ENCODE peak calls at places on chromosomes 12 and 14, in eight cellular contexts. I is thoracic aorta, E is PC-3, T is heart right ventricle, Y is Peyer's patch, P is testis, A is H7, B is fibroblast of lung. O is an unnamed sample.
A peak's percentile ranks its signal among the peaks of the same experiment; 100 is the strongest.

GRCh38 chr12:76787689-76788088 is 23.8 kb downstream of the ZDHHC17 start:
- DNase-seq in I (no peak), E (no peak), T (no peak), Y (no peak), P (no peak), A (no peak), B (no peak), O (no peak)

GRCh38 chr12:75478395-75478794 is 2.2 kb upstream of the GLIPR1 start:
- DNase-seq in I (no peak), E (no peak), T (no peak), Y (peak; percentile 63), P (no peak), A (no peak), B (peak; percentile 60), O (no peak)

GRCh38 chr14:22556990-22557623 is 31.9 kb downstream of the DAD1 start:
- DNase-seq in I (no peak), E (peak; percentile 78), T (peak; percentile 85), Y (peak; percentile 84), P (peak; percentile 83), A (peak; percentile 96), B (peak; percentile 62), O (peak; percentile 75)

GRCh38 chr12:75951399-75952228 is 80.0 kb downstream of the PHLDA1 start:
- DNase-seq in I (no peak), E (peak; percentile 78), T (no peak), Y (no peak), P (no peak), A (no peak), B (peak; percentile 17), O (no peak)

GRCh38 chr12:9727813-9728212 is 5.1 kb downstream of the CLECL1 start:
- DNase-seq in I (no peak), E (no peak), T (no peak), Y (no peak), P (no peak), A (no peak), B (no peak), O (no peak)

GRCh38 chr14:106094654-106095189 is 568.3 kb downstream of the TMEM121 start:
- DNase-seq in I (no peak), E (no peak), T (no peak), Y (no peak), P (no peak), A (peak; percentile 3), B (no peak), O (peak; percentile 1)

GRCh38 chr14:102591372-102591943 is 991 bp upstream of the RCOR1 start:
- DNase-seq in I (no peak), E (no peak), T (peak; percentile 51), Y (peak; percentile 55), P (peak; percentile 74), A (peak; percentile 81), B (peak; percentile 22), O (peak; percentile 37)

GRCh38 chr14:105012171-105012985 is 8.5 kb downstream of the CDCA4 start:
- DNase-seq in I (no peak), E (no peak), T (no peak), Y (no peak), P (no peak), A (peak; percentile 63), B (no peak), O (peak; percentile 69)

GRCh38 chr14:36173161-36173560 is 3.4 kb downstream of the PTCSC3 start:
- DNase-seq in I (no peak), E (no peak), T (no peak), Y (no peak), P (no peak), A (no peak), B (peak; percentile 5), O (no peak)

GRCh38 chr14:65972891-65973290 is 513.3 kb upstream of the CCDC196 start:
- DNase-seq in I (no peak), E (no peak), T (no peak), Y (no peak), P (no peak), A (no peak), B (peak; percentile 76), O (no peak)

GRCh38 chr12:19639781-19640180 is 200.5 kb downstream of the AEBP2 start:
- DNase-seq in I (no peak), E (no peak), T (no peak), Y (no peak), P (no peak), A (no peak), B (no peak), O (no peak)

GRCh38 chr14:96195441-96196081 is 9.1 kb upstream of the BDKRB2 start:
- DNase-seq in I (no peak), E (no peak), T (no peak), Y (no peak), P (no peak), A (no peak), B (no peak), O (no peak)

GRCh38 chr12:4290011-4290790 is 16.6 kb downstream of the CCND2 start:
- DNase-seq in I (no peak), E (no peak), T (no peak), Y (no peak), P (no peak), A (peak; percentile 29), B (no peak), O (no peak)

GRCh38 chr12:127280393-127281275 is 986.3 kb upstream of the TMEM132C start:
- DNase-seq in I (no peak), E (no peak), T (no peak), Y (no peak), P (peak; percentile 82), A (peak; percentile 91), B (no peak), O (peak; percentile 45)

GRCh38 chr14:86779416-86779815 is 1213.6 kb downstream of the GALC start:
- DNase-seq in I (no peak), E (peak; percentile 76), T (no peak), Y (no peak), P (no peak), A (no peak), B (peak; percentile 47), O (no peak)

GRCh38 chr12:55675671-55676070 is 32.0 kb downstream of the ITGA7 start:
- DNase-seq in I (no peak), E (no peak), T (no peak), Y (no peak), P (no peak), A (no peak), B (no peak), O (no peak)

GRCh38 chr14:104178279-104178678 is 39.9 kb downstream of the KIF26A start:
- DNase-seq in I (no peak), E (peak; percentile 11), T (peak; percentile 64), Y (no peak), P (no peak), A (no peak), B (no peak), O (no peak)

GRCh38 chr14:36020120-36021029 is 156.1 kb downstream of the PTCSC3 start:
- DNase-seq in I (no peak), E (no peak), T (no peak), Y (no peak), P (no peak), A (no peak), B (no peak), O (no peak)

GRCh38 chr12:69986109-69986508 is 161.1 kb downstream of the MYRFL start:
- DNase-seq in I (no peak), E (no peak), T (no peak), Y (no peak), P (no peak), A (no peak), B (no peak), O (no peak)

GRCh38 chr14:34460841-34461240 is 1.2 kb downstream of the SPTSSA start:
- DNase-seq in I (no peak), E (peak; percentile 40), T (no peak), Y (no peak), P (no peak), A (no peak), B (peak; percentile 90), O (no peak)

GRCh38 chr14:62939970-62940369 is 105.3 kb downstream of the KCNH5 start:
- DNase-seq in I (no peak), E (no peak), T (no peak), Y (no peak), P (no peak), A (no peak), B (no peak), O (no peak)

DNA sequence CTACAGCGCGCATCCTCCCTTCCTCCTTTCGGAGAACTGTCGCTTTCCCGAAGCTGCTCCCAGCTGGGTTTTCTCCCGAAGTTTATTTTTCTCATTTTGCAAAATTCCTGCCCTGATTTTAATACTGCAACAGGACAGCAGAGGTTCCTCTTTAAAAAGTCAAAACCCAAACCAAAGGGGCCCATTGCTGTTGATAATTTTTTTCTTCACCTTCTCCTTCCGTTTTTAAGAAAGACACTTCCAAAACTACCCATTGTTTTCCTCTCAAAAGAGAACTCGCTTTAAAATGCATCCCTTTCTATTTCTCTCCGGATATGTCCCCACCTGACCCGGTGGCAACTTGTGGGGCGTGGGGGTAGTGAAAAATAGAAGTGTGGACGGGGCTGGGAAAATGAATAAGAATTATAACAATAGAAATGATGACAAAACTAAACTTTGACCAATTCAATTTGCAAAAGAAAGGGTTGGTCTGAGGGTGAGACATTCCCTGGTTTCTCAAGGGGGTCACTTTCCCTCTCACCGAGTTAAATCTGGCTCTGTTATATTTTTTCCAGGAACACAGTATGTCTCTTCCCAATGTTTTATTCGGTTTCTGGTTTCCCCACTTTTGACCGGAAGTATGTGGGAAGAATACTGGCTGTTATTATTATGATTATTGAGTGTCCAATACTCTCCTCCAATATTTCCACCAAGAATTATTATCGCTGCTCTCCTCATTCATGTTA is 4.0 kb upstream of the TBX5 start:
- DNase-seq in I (no peak), E (no peak), T (no peak), Y (no peak), P (no peak), A (peak; percentile 17), B (no peak), O (no peak)
- H3K27me3 ChIP-seq in I (peaks cover 14% of the 10 kb centered on the region), E (peaks cover 98% of the 10 kb centered on the region), T (peaks cover 9% of the 10 kb centered on the region), Y (no peaks in the 10 kb centered on the region), P (no peaks in the 10 kb centered on the region), A (peaks cover 100% of the 10 kb centered on the region), B (no peaks in the 10 kb centered on the region), O (peaks cover 44% of the 10 kb centered on the region)

GRCh38 chr14:23561259-23561658 is 5.2 kb downstream of the THTPA start:
- DNase-seq in I (no peak), E (no peak), T (no peak), Y (no peak), P (no peak), A (no peak), B (no peak), O (no peak)
- H3K36me3 ChIP-seq in I (peaks cover 6% of the 10 kb centered on the region), E (peaks cover 12% of the 10 kb centered on the region), T (no peaks in the 10 kb centered on the region), Y (no peaks in the 10 kb centered on the region), P (no peaks in the 10 kb centered on the region), A (peaks cover 51% of the 10 kb centered on the region), B (no peaks in the 10 kb centered on the region), O (peaks cover 26% of the 10 kb centered on the region)

DNA sequence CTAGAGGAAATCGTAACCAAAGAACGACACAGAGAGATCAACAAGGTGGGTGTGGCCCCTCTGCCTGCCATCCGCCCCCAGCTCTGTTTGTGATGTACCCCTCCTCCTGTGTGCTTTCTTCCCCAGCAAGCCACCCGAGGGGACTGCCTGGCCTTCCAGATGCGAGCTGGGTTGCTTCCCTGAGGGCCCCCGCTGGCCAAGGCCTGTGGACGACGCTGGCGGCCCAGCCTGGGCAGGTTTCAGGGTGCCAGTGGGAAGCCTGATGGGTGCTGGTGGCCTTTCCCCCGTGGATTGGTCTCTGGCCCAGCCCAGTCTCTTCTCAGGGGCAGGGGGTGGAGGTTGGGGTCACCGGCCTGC is 2.0 kb downstream of the ARL6IP4 start:
- DNase-seq in I (no peak), E (no peak), T (no peak), Y (no peak), P (no peak), A (no peak), B (no peak), O (no peak)
- H3K4me3 ChIP-seq in I (no peak overlapping the region), E (peak overlapping the region; percentile 85), T (no peak overlapping the region), Y (no peak overlapping the region), P (no peak overlapping the region), A (no peak overlapping the region), B (no peak overlapping the region), O (no peak overlapping the region)

GRCh38 chr14:32939254-32940065 is 781 bp downstream of the NPAS3 start:
- DNase-seq in I (no peak), E (peak; percentile 63), T (peak; percentile 82), Y (peak; percentile 30), P (peak; percentile 87), A (peak; percentile 89), B (peak; percentile 86), O (peak; percentile 90)
- H3K27me3 ChIP-seq in I (no peaks in the 10 kb centered on the region), E (peaks cover 29% of the 10 kb centered on the region), T (peaks cover 14% of the 10 kb centered on the region), Y (no peaks in the 10 kb centered on the region), P (no peaks in the 10 kb centered on the region), A (peaks cover 42% of the 10 kb centered on the region), B (peaks cover 24% of the 10 kb centered on the region), O (peaks cover 3% of the 10 kb centered on the region)

O was measured in thyroid gland.